ENCODE peak calls at places on chromosomes 2 and 18, in ten cellular contexts. L is H1; T is A549; W is right atrium auricular region; H is mammary epithelial cell; E is CD4-positive, alpha-beta T cell; B is RWPE1; X is foreskin fibroblast; Z is GM12865; U is kidney. G is an unnamed sample.
A peak's percentile ranks its signal among the peaks of the same experiment; 100 is the strongest.

GRCh38 chr2:190910341-190911136 is 29.9 kb downstream of the GLS start:
- DNase-seq in L (no peak), T (no peak), W (no peak), H (peak; percentile 24), E (no peak), B (no peak), X (peak; percentile 15), Z (no peak), U (no peak), G (no peak)

GRCh38 chr2:127185720-127186119 is 34.4 kb downstream of the CYP27C1 start:
- DNase-seq in L (no peak), T (no peak), W (peak; percentile 53), H (no peak), E (no peak), B (no peak), X (no peak), Z (no peak), U (no peak), G (no peak)

GRCh38 chr18:56661414-56662101 is 10.4 kb downstream of the WDR7 start:
- DNase-seq in L (no peak), T (no peak), W (no peak), H (no peak), E (no peak), B (no peak), X (peak; percentile 44), Z (no peak), U (no peak), G (no peak)

GRCh38 chr2:207505180-207505579 is 24.6 kb upstream of the CREB1 start:
- DNase-seq in L (no peak), T (no peak), W (no peak), H (peak; percentile 77), E (no peak), B (no peak), X (no peak), Z (no peak), U (no peak), G (no peak)

GRCh38 chr2:217168396-217168795 is 308.5 kb upstream of the TNP1 start:
- DNase-seq in L (no peak), T (no peak), W (no peak), H (no peak), E (no peak), B (no peak), X (peak; percentile 28), Z (no peak), U (no peak), G (no peak)

GRCh38 chr18:22625406-22625805 is 207.7 kb upstream of the CTAGE1 start:
- DNase-seq in L (no peak), T (no peak), W (no peak), H (no peak), E (no peak), B (no peak), X (no peak), Z (no peak), U (no peak), G (no peak)

GRCh38 chr2:76256689-76257088 is 546.0 kb upstream of the GCFC2 start:
- DNase-seq in L (no peak), T (peak; percentile 27), W (no peak), H (peak; percentile 1), E (no peak), B (peak; percentile 23), X (no peak), Z (no peak), U (no peak), G (no peak)

GRCh38 chr2:23801396-23801795 is 125.5 kb downstream of the ATAD2B start:
- DNase-seq in L (no peak), T (no peak), W (no peak), H (peak; percentile 46), E (no peak), B (no peak), X (peak; percentile 69), Z (no peak), U (no peak), G (no peak)

GRCh38 chr2:43073373-43073772 is 153.0 kb downstream of the ZFP36L2 start:
- DNase-seq in L (no peak), T (peak; percentile 64), W (peak; percentile 83), H (peak; percentile 94), E (no peak), B (peak; percentile 80), X (peak; percentile 78), Z (no peak), U (peak; percentile 84), G (no peak)

GRCh38 chr2:73983322-73984202 is 1.1 kb upstream of the TET3 start:
- DNase-seq in L (no peak), T (peak; percentile 44), W (no peak), H (peak; percentile 99), E (no peak), B (peak; percentile 89), X (no peak), Z (peak; percentile 69), U (peak; percentile 97), G (peak; percentile 85)
- TF ChIP-seq CTCF in L (no peak), T (no peak), W (no peak), H (peak; percentile 13), E (no peak), B (peak; percentile 5), X (no peak), Z (no peak), U (no peak), G (peak; percentile 49)

GRCh38 chr18:77143196-77143595 is 10.6 kb upstream of the MBP start:
- DNase-seq in L (no peak), T (no peak), W (no peak), H (no peak), E (no peak), B (no peak), X (no peak), Z (no peak), U (no peak), G (no peak)

GRCh38 chr18:77139619-77140018 is 7.0 kb upstream of the MBP start:
- DNase-seq in L (no peak), T (no peak), W (no peak), H (no peak), E (no peak), B (no peak), X (no peak), Z (no peak), U (no peak), G (peak; percentile 56)

GRCh38 chr18:77140030-77140429 is 7.4 kb upstream of the MBP start:
- DNase-seq in L (no peak), T (no peak), W (no peak), H (no peak), E (no peak), B (no peak), X (no peak), Z (no peak), U (no peak), G (no peak)

GRCh38 chr18:77140439-77141109 is 8.0 kb upstream of the MBP start:
- DNase-seq in L (no peak), T (no peak), W (peak; percentile 83), H (no peak), E (peak; percentile 73), B (no peak), X (no peak), Z (no peak), U (no peak), G (no peak)

GRCh38 chr18:77141401-77142118 is 9.0 kb upstream of the MBP start:
- DNase-seq in L (no peak), T (no peak), W (no peak), H (no peak), E (no peak), B (no peak), X (no peak), Z (no peak), U (no peak), G (no peak)
- TF ChIP-seq CTCF in L (peak; percentile 35), T (no peak), W (peak; percentile 17), H (no peak), E (no peak), B (no peak), X (no peak), Z (peak; percentile 8), U (no peak), G (peak; percentile 32)

GRCh38 chr18:48749768-48750167 is 201.0 kb downstream of the SMAD7 start:
- DNase-seq in L (no peak), T (no peak), W (peak; percentile 87), H (peak; percentile 59), E (no peak), B (no peak), X (peak; percentile 48), Z (no peak), U (peak; percentile 56), G (no peak)
- TF ChIP-seq CTCF in L (no peak), T (no peak), W (peak; percentile 59), H (no peak), E (no peak), B (no peak), X (no peak), Z (no peak), U (no peak), G (no peak)

GRCh38 chr2:27086722-27087446 is at the start of gene KHK:
- DNase-seq in L (no peak), T (peak; percentile 50), W (peak; percentile 74), H (no peak), E (no peak), B (peak; percentile 36), X (peak; percentile 43), Z (no peak), U (peak; percentile 89), G (no peak)

GRCh38 chr2:27086090-27086721 is 366 bp upstream of the KHK start:
- DNase-seq in L (peak; percentile 79), T (peak; percentile 95), W (peak; percentile 94), H (peak; percentile 87), E (peak; percentile 91), B (peak; percentile 97), X (peak; percentile 98), Z (peak; percentile 97), U (peak; percentile 98), G (peak; percentile 99)

GRCh38 chr2:27085062-27085669 is 1.4 kb upstream of the KHK start:
- DNase-seq in L (no peak), T (no peak), W (no peak), H (no peak), E (no peak), B (no peak), X (no peak), Z (no peak), U (peak; percentile 50), G (no peak)

GRCh38 chr2:27084297-27085061 is 2.1 kb upstream of the KHK start:
- DNase-seq in L (no peak), T (no peak), W (no peak), H (no peak), E (no peak), B (no peak), X (no peak), Z (no peak), U (peak; percentile 79), G (no peak)

GRCh38 chr2:27085670-27086089 is 892 bp upstream of the KHK start:
- DNase-seq in L (no peak), T (peak; percentile 85), W (peak; percentile 88), H (peak; percentile 48), E (no peak), B (peak; percentile 45), X (peak; percentile 91), Z (peak; percentile 66), U (peak; percentile 92), G (no peak)
- TF ChIP-seq CTCF in L (peak; percentile 51), T (peak; percentile 69), W (peak; percentile 75), H (peak; percentile 40), E (no peak), B (peak; percentile 55), X (peak; percentile 54), Z (no peak), U (peak; percentile 46), G (no peak)

GRCh38 chr2:172865422-172865821 is 129.8 kb downstream of the RAPGEF4 start:
- DNase-seq in L (no peak), T (peak; percentile 11), W (no peak), H (no peak), E (no peak), B (no peak), X (peak; percentile 24), Z (no peak), U (no peak), G (no peak)
- TF ChIP-seq CTCF in L (peak; percentile 57), T (peak; percentile 9), W (no peak), H (peak; percentile 44), E (no peak), B (no peak), X (peak; percentile 29), Z (no peak), U (no peak), G (no peak)

G was measured in type B pancreatic cell.